ENCODE peak calls at places on chromosome 1, in five cellular contexts. K is uterus; E is CD8-positive, alpha-beta memory T cell; Z is lower leg skin; Q is NCI-H1105. W is an unnamed sample.
A peak's percentile ranks its signal among the peaks of the same experiment; 100 is the strongest.

GRCh38 chr1:18912550-18912949 is 10.2 kb upstream of the ALDH4A1 start:
- DNase-seq in K (no peak), E (no peak), Z (no peak), Q (no peak), W (no peak)

GRCh38 chr1:18710002-18710401 is 79.4 kb downstream of the PAX7 start:
- DNase-seq in K (no peak), E (no peak), Z (no peak), Q (no peak), W (no peak)

GRCh38 chr1:177902151-177902765 is 67.6 kb downstream of the SEC16B start:
- DNase-seq in K (no peak), E (no peak), Z (no peak), Q (no peak), W (no peak)

GRCh38 chr1:41345434-41346075 is 15.7 kb upstream of the FOXO6 start:
- DNase-seq in K (peak; percentile 2), E (no peak), Z (peak; percentile 68), Q (no peak), W (no peak)

GRCh38 chr1:213201380-213202155 is 150.5 kb downstream of the RPS6KC1 start:
- DNase-seq in K (no peak), E (no peak), Z (no peak), Q (no peak), W (no peak)

GRCh38 chr1:118147542-118147941 is 37.5 kb downstream of the SPAG17 start:
- DNase-seq in K (no peak), E (no peak), Z (no peak), Q (no peak), W (no peak)

GRCh38 chr1:161486806-161487482 is 18.3 kb upstream of the FCGR2A start:
- DNase-seq in K (peak; percentile 21), E (peak; percentile 58), Z (no peak), Q (peak; percentile 67), W (no peak)

GRCh38 chr1:26077524-26077923 is 10.1 kb upstream of the TRIM63 start:
- DNase-seq in K (no peak), E (no peak), Z (no peak), Q (no peak), W (no peak)

GRCh38 chr1:59487335-59488031 is 190.6 kb downstream of the FGGY start:
- DNase-seq in K (no peak), E (no peak), Z (no peak), Q (no peak), W (no peak)

W was measured in omental fat pad.